ENCODE peak calls at places on chromosomes 12 and 14, in five cellular contexts. One of them, this sample, is unnamed.

GRCh38 chr14:38481939-38482678 is 226.2 kb upstream of the CLEC14A start:
- DNase-seq in NCI-H1092 treated with DMSO at 0.1 percent for 48 hours: peak
- DNase-seq in activated CD4-positive, alpha-beta T cell treated with anti-CD3 and anti-CD28 coated beads, Interleukin-2, amount 50 U/mL, for 1 hour: no peak
- DNase-seq in iris pigment epithelial cell: peak
- DNase-seq in activated naive CD8-positive, alpha-beta T cell treated with anti-CD3 and anti-CD28 coated beads, Interleukin-2, amount 50 U/mL, for 24 hours: no peak
- DNase-seq in this sample: no peak

GRCh38 chr12:49359671-49360070 is 7.6 kb upstream of the SPATS2 start:
- DNase-seq in NCI-H1092 treated with DMSO at 0.1 percent for 48 hours: no peak
- DNase-seq in activated naive CD8-positive, alpha-beta T cell treated with anti-CD3 and anti-CD28 coated beads, Interleukin-2, amount 50 U/mL, for 24 hours: no peak
- DNase-seq in activated CD4-positive, alpha-beta T cell treated with anti-CD3 and anti-CD28 coated beads, Interleukin-2, amount 50 U/mL, for 1 hour: no peak
- DNase-seq in iris pigment epithelial cell: no peak
- DNase-seq in this sample: no peak

GRCh38 chr12:107684990-107685359 is 624 bp upstream of the PWP1 start:
- DNase-seq in activated CD4-positive, alpha-beta T cell treated with anti-CD3 and anti-CD28 coated beads, Interleukin-2, amount 50 U/mL, for 1 hour: peak
- DNase-seq in NCI-H1092 treated with DMSO at 0.1 percent for 48 hours: peak
- DNase-seq in iris pigment epithelial cell: peak
- DNase-seq in activated naive CD8-positive, alpha-beta T cell treated with anti-CD3 and anti-CD28 coated beads, Interleukin-2, amount 50 U/mL, for 24 hours: peak
- DNase-seq in this sample: peak

GRCh38 chr14:106201376-106201775 is 675.0 kb downstream of the TMEM121 start:
- DNase-seq in iris pigment epithelial cell: no peak
- DNase-seq in activated naive CD8-positive, alpha-beta T cell treated with anti-CD3 and anti-CD28 coated beads, Interleukin-2, amount 50 U/mL, for 24 hours: no peak
- DNase-seq in NCI-H1092 treated with DMSO at 0.1 percent for 48 hours: no peak
- DNase-seq in activated CD4-positive, alpha-beta T cell treated with anti-CD3 and anti-CD28 coated beads, Interleukin-2, amount 50 U/mL, for 1 hour: no peak
- DNase-seq in this sample: no peak

GRCh38 chr14:21123429-21123828 is 22.6 kb downstream of the TMEM253 start:
- DNase-seq in iris pigment epithelial cell: no peak
- DNase-seq in activated CD4-positive, alpha-beta T cell treated with anti-CD3 and anti-CD28 coated beads, Interleukin-2, amount 50 U/mL, for 1 hour: no peak
- DNase-seq in NCI-H1092 treated with DMSO at 0.1 percent for 48 hours: no peak
- DNase-seq in activated naive CD8-positive, alpha-beta T cell treated with anti-CD3 and anti-CD28 coated beads, Interleukin-2, amount 50 U/mL, for 24 hours: no peak
- DNase-seq in this sample: no peak

GRCh38 chr12:79296128-79296527 is 394.6 kb downstream of the PAWR start:
- DNase-seq in activated naive CD8-positive, alpha-beta T cell treated with anti-CD3 and anti-CD28 coated beads, Interleukin-2, amount 50 U/mL, for 24 hours: no peak
- DNase-seq in NCI-H1092 treated with DMSO at 0.1 percent for 48 hours: no peak
- DNase-seq in activated CD4-positive, alpha-beta T cell treated with anti-CD3 and anti-CD28 coated beads, Interleukin-2, amount 50 U/mL, for 1 hour: no peak
- DNase-seq in iris pigment epithelial cell: no peak
- DNase-seq in this sample: no peak

GRCh38 chr12:94849411-94849976 is 154.0 kb downstream of the NDUFA12 start:
- DNase-seq in iris pigment epithelial cell: no peak
- DNase-seq in activated CD4-positive, alpha-beta T cell treated with anti-CD3 and anti-CD28 coated beads, Interleukin-2, amount 50 U/mL, for 1 hour: no peak
- DNase-seq in activated naive CD8-positive, alpha-beta T cell treated with anti-CD3 and anti-CD28 coated beads, Interleukin-2, amount 50 U/mL, for 24 hours: no peak
- DNase-seq in NCI-H1092 treated with DMSO at 0.1 percent for 48 hours: no peak
- DNase-seq in this sample: no peak

GRCh38 chr12:74152370-74152769 is 385.3 kb upstream of the ATXN7L3B start:
- DNase-seq in NCI-H1092 treated with DMSO at 0.1 percent for 48 hours: no peak
- DNase-seq in activated CD4-positive, alpha-beta T cell treated with anti-CD3 and anti-CD28 coated beads, Interleukin-2, amount 50 U/mL, for 1 hour: no peak
- DNase-seq in iris pigment epithelial cell: no peak
- DNase-seq in activated naive CD8-positive, alpha-beta T cell treated with anti-CD3 and anti-CD28 coated beads, Interleukin-2, amount 50 U/mL, for 24 hours: no peak
- DNase-seq in this sample: no peak

GRCh38 chr12:88339254-88339949 is 197.3 kb downstream of the TMTC3 start:
- DNase-seq in activated CD4-positive, alpha-beta T cell treated with anti-CD3 and anti-CD28 coated beads, Interleukin-2, amount 50 U/mL, for 1 hour: no peak
- DNase-seq in NCI-H1092 treated with DMSO at 0.1 percent for 48 hours: no peak
- DNase-seq in activated naive CD8-positive, alpha-beta T cell treated with anti-CD3 and anti-CD28 coated beads, Interleukin-2, amount 50 U/mL, for 24 hours: no peak
- DNase-seq in iris pigment epithelial cell: peak
- DNase-seq in this sample: no peak

GRCh38 chr12:130491421-130492357 is 154.0 kb downstream of the PIWIL1 start:
- DNase-seq in iris pigment epithelial cell: no peak
- DNase-seq in activated naive CD8-positive, alpha-beta T cell treated with anti-CD3 and anti-CD28 coated beads, Interleukin-2, amount 50 U/mL, for 24 hours: no peak
- DNase-seq in NCI-H1092 treated with DMSO at 0.1 percent for 48 hours: no peak
- DNase-seq in activated CD4-positive, alpha-beta T cell treated with anti-CD3 and anti-CD28 coated beads, Interleukin-2, amount 50 U/mL, for 1 hour: no peak
- DNase-seq in this sample: no peak

GRCh38 chr14:30129795-30130194 is 202.1 kb upstream of the PRKD1 start:
- DNase-seq in iris pigment epithelial cell: peak
- DNase-seq in activated CD4-positive, alpha-beta T cell treated with anti-CD3 and anti-CD28 coated beads, Interleukin-2, amount 50 U/mL, for 1 hour: no peak
- DNase-seq in activated naive CD8-positive, alpha-beta T cell treated with anti-CD3 and anti-CD28 coated beads, Interleukin-2, amount 50 U/mL, for 24 hours: no peak
- DNase-seq in NCI-H1092 treated with DMSO at 0.1 percent for 48 hours: no peak
- DNase-seq in this sample: no peak

GRCh38 chr14:52269100-52269499 is 1.6 kb downstream of the PTGDR start:
- DNase-seq in iris pigment epithelial cell: no peak
- DNase-seq in NCI-H1092 treated with DMSO at 0.1 percent for 48 hours: no peak
- DNase-seq in activated naive CD8-positive, alpha-beta T cell treated with anti-CD3 and anti-CD28 coated beads, Interleukin-2, amount 50 U/mL, for 24 hours: no peak
- DNase-seq in activated CD4-positive, alpha-beta T cell treated with anti-CD3 and anti-CD28 coated beads, Interleukin-2, amount 50 U/mL, for 1 hour: no peak
- DNase-seq in this sample: no peak

GRCh38 chr12:33588082-33588712 is 148.6 kb upstream of the SYT10 start:
- DNase-seq in iris pigment epithelial cell: peak
- DNase-seq in activated CD4-positive, alpha-beta T cell treated with anti-CD3 and anti-CD28 coated beads, Interleukin-2, amount 50 U/mL, for 1 hour: no peak
- DNase-seq in activated naive CD8-positive, alpha-beta T cell treated with anti-CD3 and anti-CD28 coated beads, Interleukin-2, amount 50 U/mL, for 24 hours: no peak
- DNase-seq in NCI-H1092 treated with DMSO at 0.1 percent for 48 hours: no peak
- DNase-seq in this sample: no peak

GRCh38 chr14:96122496-96122895 is 82.1 kb upstream of the BDKRB2 start:
- DNase-seq in activated naive CD8-positive, alpha-beta T cell treated with anti-CD3 and anti-CD28 coated beads, Interleukin-2, amount 50 U/mL, for 24 hours: no peak
- DNase-seq in activated CD4-positive, alpha-beta T cell treated with anti-CD3 and anti-CD28 coated beads, Interleukin-2, amount 50 U/mL, for 1 hour: no peak
- DNase-seq in NCI-H1092 treated with DMSO at 0.1 percent for 48 hours: no peak
- DNase-seq in iris pigment epithelial cell: peak
- DNase-seq in this sample: no peak

GRCh38 chr14:50944647-50945413 is 547 bp upstream of the PYGL start:
- DNase-seq in NCI-H1092 treated with DMSO at 0.1 percent for 48 hours: peak
- DNase-seq in activated CD4-positive, alpha-beta T cell treated with anti-CD3 and anti-CD28 coated beads, Interleukin-2, amount 50 U/mL, for 1 hour: no peak
- DNase-seq in iris pigment epithelial cell: peak
- DNase-seq in activated naive CD8-positive, alpha-beta T cell treated with anti-CD3 and anti-CD28 coated beads, Interleukin-2, amount 50 U/mL, for 24 hours: peak
- DNase-seq in this sample: peak

This sample was measured in activated naive CD4-positive, alpha-beta T cell treated with anti-CD3 and anti-CD28 coated beads for 36 hours.